ENCODE peak calls at places on chromosome 18, in five cellular contexts. A is GM20000, B is M059J, T is SJCRH30, J is AML-193. C is an unnamed sample.

GRCh38 chr18:24321071-24321470 is 76.6 kb downstream of the OSBPL1A start:
- DNase-seq in B (no peak), A (no peak), J (no peak), T (no peak), C (no peak)

GRCh38 chr18:76264851-76265250 is 230.2 kb downstream of the ZNF516 start:
- DNase-seq in A (no peak), B (no peak), J (no peak), T (no peak), C (no peak)

GRCh38 chr18:23453657-23454011 is 547 bp downstream of the RIOK3 start:
- DNase-seq in A (no peak), B (peak), T (no peak), J (no peak), C (no peak)

GRCh38 chr18:2087877-2088673 is 483.2 kb downstream of the METTL4 start:
- DNase-seq in J (peak), A (no peak), B (no peak), T (no peak), C (no peak)

GRCh38 chr18:79583984-79584401 is 95.6 kb upstream of the CTDP1 start:
- DNase-seq in A (no peak), B (no peak), T (no peak), J (no peak), C (no peak)

GRCh38 chr18:59155140-59155539 is 15.5 kb downstream of the SEC11C start:
- DNase-seq in A (no peak), T (no peak), J (no peak), B (peak), C (no peak)

GRCh38 chr18:42078711-42079110 is 123.7 kb downstream of the PIK3C3 start:
- DNase-seq in T (no peak), A (no peak), J (peak), B (peak), C (no peak)

GRCh38 chr18:47168509-47168908 is 7.7 kb downstream of the IER3IP1 start:
- DNase-seq in J (no peak), A (no peak), T (no peak), B (no peak), C (no peak)

GRCh38 chr18:23732439-23732838 is 43.2 kb downstream of the LAMA3 start:
- DNase-seq in B (no peak), J (no peak), A (no peak), T (no peak), C (no peak)

GRCh38 chr18:79587298-79588125 is 92.1 kb upstream of the CTDP1 start:
- DNase-seq in J (no peak), B (no peak), T (no peak), A (no peak), C (peak)

GRCh38 chr18:22001912-22002487 is 167.4 kb upstream of the GATA6 start:
- DNase-seq in J (no peak), T (no peak), A (no peak), B (no peak), C (no peak)

GRCh38 chr18:456361-456821 is 44.1 kb downstream of the COLEC12 start:
- DNase-seq in J (no peak), B (no peak), T (no peak), A (no peak), C (no peak)

GRCh38 chr18:5103693-5104092 is 93.4 kb downstream of the AKAIN1 start:
- DNase-seq in J (no peak), T (no peak), B (no peak), A (no peak), C (no peak)

GRCh38 chr18:49591775-49592174 is 29.9 kb downstream of the LIPG start:
- DNase-seq in A (no peak), B (no peak), J (no peak), T (no peak), C (no peak)

GRCh38 chr18:43277164-43277600 is at the start of gene SYT4:
- DNase-seq in T (no peak), B (peak), A (no peak), J (no peak), C (peak)

GRCh38 chr18:77100751-77101355 is 31.7 kb downstream of the MBP start:
- DNase-seq in J (no peak), A (no peak), T (no peak), B (peak), C (no peak)

GRCh38 chr18:27847412-27847811 is 329.5 kb downstream of the CDH2 start:
- DNase-seq in A (no peak), J (no peak), B (peak), T (no peak), C (no peak)

GRCh38 chr18:66495844-66496243 is 108.0 kb downstream of the CDH19 start:
- DNase-seq in J (peak), A (peak), T (peak), B (no peak), C (peak)

GRCh38 chr18:21897811-21898210 is 157.2 kb downstream of the MIB1 start:
- DNase-seq in T (peak), J (peak), B (peak), A (peak), C (no peak)

GRCh38 chr18:31598021-31598805 is 6.5 kb downstream of the TTR start:
- DNase-seq in J (no peak), T (no peak), B (peak), A (no peak), C (no peak)

GRCh38 chr18:54149078-54149697 is 75.3 kb downstream of the MBD2 start:
- DNase-seq in T (no peak), A (peak), J (no peak), B (peak), C (no peak)

GRCh38 chr18:52339891-52340371 is at the start of gene DCC:
- DNase-seq in J (no peak), B (peak), A (no peak), T (peak), C (no peak)

GRCh38 chr18:49531678-49532153 is 30.1 kb upstream of the LIPG start:
- DNase-seq in B (no peak), T (no peak), J (no peak), A (no peak), C (no peak)

GRCh38 chr18:9021458-9021857 is 81.0 kb upstream of the NDUFV2 start:
- DNase-seq in B (no peak), J (no peak), T (no peak), A (no peak), C (no peak)

GRCh38 chr18:2905802-2906521 is 59.2 kb downstream of the EMILIN2 start:
- DNase-seq in J (peak), B (peak), A (peak), T (no peak), C (peak)

GRCh38 chr18:74152906-74153305 is 4.6 kb downstream of the TIMM21 start:
- DNase-seq in T (no peak), A (no peak), B (no peak), J (no peak), C (no peak)

GRCh38 chr18:79528846-79529245 is 133.1 kb downstream of the NFATC1 start:
- DNase-seq in T (peak), B (peak), J (peak), A (peak), C (peak)

GRCh38 chr18:79403723-79404566 is 8.2 kb downstream of the NFATC1 start:
- DNase-seq in J (no peak), B (no peak), A (no peak), T (peak), C (no peak)

GRCh38 chr18:23307567-23308295 is 145.4 kb upstream of the RIOK3 start:
- DNase-seq in A (peak), T (no peak), B (peak), J (peak), C (no peak)

GRCh38 chr18:24369420-24369819 is 28.2 kb downstream of the OSBPL1A start:
- DNase-seq in B (no peak), J (no peak), A (no peak), T (peak), C (no peak)

GRCh38 chr18:46356278-46357033 is 252.3 kb downstream of the HAUS1 start:
- DNase-seq in J (no peak), A (no peak), T (no peak), B (no peak), C (peak)

GRCh38 chr18:8816233-8816632 is 110.9 kb downstream of the MTCL1 start:
- DNase-seq in T (no peak), J (no peak), B (no peak), A (no peak), C (peak)

GRCh38 chr18:49100226-49100968 is 149.6 kb upstream of the SMAD7 start:
- DNase-seq in B (peak), A (no peak), J (no peak), T (peak), C (no peak)

GRCh38 chr18:23662309-23663263 is at the start of gene ANKRD29:
- DNase-seq in J (no peak), B (peak), A (peak), T (peak), C (no peak)

GRCh38 chr18:8493141-8493540 is 116.1 kb upstream of the RAB12 start:
- DNase-seq in A (no peak), B (no peak), J (no peak), T (no peak), C (no peak)

GRCh38 chr18:48879008-48879431 is 71.7 kb downstream of the SMAD7 start:
- DNase-seq in T (no peak), J (no peak), B (no peak), A (no peak), C (peak)